ENCODE peak calls at places on chromosomes 16 and 17, in ten cellular contexts. X is cardiac fibroblast; O is NCI-H187 treated with DMSO at 0.1 percent for 48 hours; P is NCI-H1105; W is GM23338; E is GM12865; V is GM10248; F is heart left ventricle; L is activated CD4-positive, alpha-beta T cell treated with anti-CD3 and anti-CD28 coated beads for 24 hours; B is fibroblast of lung. A is an unnamed sample.

GRCh38 chr17:1766382-1767135 is 4.7 kb downstream of the SERPINF1 start:
- DNase-seq in W (no peak), F (no peak), E (no peak), B (no peak), X (peak; percentile 30), V (no peak), O (no peak), L (no peak), P (no peak), A (no peak)

GRCh38 chr17:35969558-35970442 is 11.5 kb downstream of the CCL16 start:
- DNase-seq in P (peak; percentile 65), O (no peak), F (peak; percentile 63), E (peak; percentile 85), B (peak; percentile 81), V (peak; percentile 70), L (peak; percentile 66), X (peak; percentile 85), W (peak; percentile 93), A (peak; percentile 39)

GRCh38 chr16:18983565-18984424 is at the start of gene TMC7:
- DNase-seq in F (peak; percentile 87), X (peak; percentile 83), L (peak; percentile 38), E (peak; percentile 32), P (peak; percentile 63), W (peak; percentile 97), V (peak; percentile 47), B (peak; percentile 80), O (no peak), A (no peak)

GRCh38 chr16:78170360-78170928 is 71.0 kb downstream of the WWOX start:
- DNase-seq in B (peak; percentile 3), L (no peak), E (no peak), F (no peak), O (no peak), V (no peak), P (no peak), X (no peak), W (no peak), A (no peak)

GRCh38 chr16:23435500-23435899 is 17.5 kb downstream of the COG7 start:
- DNase-seq in P (no peak), F (no peak), X (peak; percentile 69), E (peak; percentile 78), O (no peak), V (peak; percentile 71), L (peak; percentile 54), W (peak; percentile 85), B (peak; percentile 61), A (peak; percentile 43)

GRCh38 chr16:66832661-66833305 is 2.0 kb upstream of the NAE1 start:
- DNase-seq in V (no peak), F (no peak), P (no peak), E (no peak), O (no peak), W (no peak), X (no peak), L (no peak), B (peak; percentile 15), A (no peak)

GRCh38 chr16:11620243-11621003 is 33.7 kb upstream of the LITAF start:
- DNase-seq in L (no peak), W (no peak), E (no peak), O (no peak), P (no peak), F (no peak), B (no peak), X (no peak), V (no peak), A (no peak)

GRCh38 chr16:58047557-58048348 is 22.2 kb downstream of the MMP15 start:
- DNase-seq in V (no peak), X (no peak), O (no peak), L (no peak), B (no peak), E (no peak), P (no peak), F (peak; percentile 58), W (peak; percentile 43), A (no peak)

GRCh38 chr17:77391668-77392375 is 251.1 kb downstream of the SEC14L1 start:
- DNase-seq in V (no peak), X (peak; percentile 92), F (no peak), E (no peak), L (no peak), B (peak; percentile 98), P (no peak), O (no peak), W (peak; percentile 88), A (no peak)

GRCh38 chr17:83175551-83176271 is 96.3 kb downstream of the METRNL start:
- DNase-seq in L (no peak), P (no peak), O (no peak), W (no peak), E (peak; percentile 62), V (no peak), X (no peak), F (peak; percentile 5), B (no peak), A (no peak)

GRCh38 chr17:50453901-50454300 is 14.8 kb downstream of the CHAD start:
- DNase-seq in P (no peak), O (no peak), F (no peak), X (no peak), V (no peak), L (no peak), B (no peak), W (no peak), E (no peak), A (no peak)

GRCh38 chr17:7930841-7931631 is 710 bp downstream of the TRAPPC1 start:
- DNase-seq in E (peak; percentile 19), P (no peak), F (no peak), L (no peak), O (no peak), B (no peak), W (peak; percentile 41), V (no peak), X (no peak), A (no peak)

GRCh38 chr16:4945560-4946502 is 8.9 kb upstream of the PPL start:
- DNase-seq in X (peak; percentile 23), L (no peak), O (no peak), B (peak; percentile 50), E (no peak), W (no peak), P (no peak), F (no peak), V (no peak), A (no peak)

GRCh38 chr17:57985675-57985974 is 2.4 kb downstream of the VEZF1 start:
- DNase-seq in V (no peak), L (no peak), W (no peak), X (peak; percentile 33), O (no peak), P (no peak), B (peak; percentile 54), F (no peak), E (no peak), A (no peak)

GRCh38 chr17:42133461-42134041 is 10.9 kb downstream of the HSPB9 start:
- DNase-seq in P (peak; percentile 91), X (no peak), V (peak; percentile 61), B (no peak), F (no peak), O (peak; percentile 65), E (peak; percentile 81), L (no peak), W (no peak), A (no peak)

GRCh38 chr16:2663553-2664521 is 18.5 kb upstream of the KCTD5 start:
- DNase-seq in F (no peak), P (no peak), E (peak; percentile 42), O (no peak), B (peak; percentile 48), W (no peak), L (no peak), X (peak; percentile 46), V (no peak), A (no peak)

GRCh38 chr16:16059895-16060590 is 110.6 kb downstream of the ABCC1 start:
- DNase-seq in O (no peak), F (no peak), P (no peak), V (no peak), B (no peak), X (no peak), W (no peak), E (no peak), L (no peak), A (no peak)

GRCh38 chr17:77311371-77311981 is 170.7 kb downstream of the SEC14L1 start:
- DNase-seq in E (no peak), W (no peak), F (no peak), P (no peak), B (no peak), O (no peak), L (no peak), X (no peak), V (no peak), A (no peak)

GRCh38 chr16:75197522-75198134 is 9.3 kb downstream of the CTRB2 start:
- DNase-seq in E (no peak), X (peak; percentile 26), L (no peak), P (no peak), B (no peak), W (peak; percentile 27), V (no peak), F (no peak), O (no peak), A (no peak)

GRCh38 chr16:1933097-1933661 is 9.8 kb downstream of the MSRB1 start:
- DNase-seq in F (no peak), W (no peak), X (no peak), L (no peak), E (no peak), B (no peak), P (no peak), V (no peak), O (no peak), A (no peak)

GRCh38 chr16:89693931-89694783 is 7.3 kb downstream of the SPATA2L start:
- DNase-seq in P (no peak), W (no peak), L (no peak), V (no peak), X (no peak), B (no peak), E (no peak), F (no peak), O (no peak), A (no peak)

GRCh38 chr16:88376053-88376834 is 6.5 kb upstream of the ZNF469 start:
- DNase-seq in W (no peak), E (no peak), B (no peak), O (no peak), P (no peak), X (no peak), F (no peak), V (no peak), L (no peak), A (no peak)

GRCh38 chr16:73033271-73033998 is 14.5 kb downstream of the ZFHX3 start:
- DNase-seq in L (no peak), F (no peak), X (no peak), E (peak; percentile 64), P (no peak), B (no peak), W (peak; percentile 96), O (no peak), V (no peak), A (no peak)

GRCh38 chr17:49610883-49611584 is 35.4 kb downstream of the NXPH3 start:
- DNase-seq in W (no peak), X (peak; percentile 17), V (no peak), P (no peak), O (no peak), B (no peak), E (no peak), F (no peak), L (no peak), A (no peak)

GRCh38 chr16:29987371-29988085 is 7.9 kb downstream of the HIRIP3 start:
- DNase-seq in F (no peak), W (no peak), V (no peak), B (no peak), P (no peak), E (no peak), O (no peak), X (no peak), L (no peak), A (no peak)

GRCh38 chr17:58172369-58173071 is 5.7 kb downstream of the OR4D2 start:
- DNase-seq in L (no peak), V (no peak), E (peak; percentile 56), O (no peak), B (peak; percentile 19), W (peak; percentile 86), X (peak; percentile 15), P (peak; percentile 3), F (no peak), A (no peak)

GRCh38 chr16:81645303-81645702 is 133.8 kb upstream of the PLCG2 start:
- DNase-seq in V (no peak), F (peak; percentile 35), W (no peak), O (peak; percentile 59), L (no peak), P (peak; percentile 65), X (peak; percentile 94), E (no peak), B (peak; percentile 67), A (no peak)

GRCh38 chr17:50354776-50355175 is 8.8 kb downstream of the XYLT2 start:
- DNase-seq in P (no peak), O (no peak), X (no peak), W (no peak), F (no peak), V (no peak), B (no peak), L (no peak), E (no peak), A (no peak)

A was measured in GM18507.